ENCODE peak calls at places on chromosomes 1 and 21, in nine cellular contexts. R, P, Y, W, C, S, O, K and E are unnamed samples.

GRCh38 chr1:11320153-11320936 is 47.3 kb downstream of the UBIAD1 start:
- DNase-seq in K (no peak), S (peak), W (no peak), Y (no peak), O (no peak), R (no peak), C (peak), P (no peak), E (no peak)

GRCh38 chr1:236025836-236026235 is 39.1 kb downstream of the NID1 start:
- DNase-seq in P (no peak), S (no peak), W (no peak), K (no peak), C (no peak), Y (no peak), O (no peak), R (no peak), E (no peak)

GRCh38 chr1:113980120-113980519 is 846 bp downstream of the OLFML3 start:
- DNase-seq in C (no peak), P (peak), K (no peak), S (no peak), Y (peak), O (peak), R (peak), W (peak), E (peak)

GRCh38 chr1:225578247-225578646 is 74.7 kb downstream of the ENAH start:
- DNase-seq in W (no peak), K (no peak), P (no peak), S (no peak), C (no peak), Y (no peak), R (no peak), O (no peak), E (no peak)

GRCh38 chr1:51287966-51288365 is 42.4 kb downstream of the TTC39A start:
- DNase-seq in Y (no peak), R (no peak), W (no peak), C (no peak), S (no peak), O (no peak), P (no peak), K (no peak), E (no peak)

GRCh38 chr21:38843806-38844479 is 38.2 kb downstream of the ETS2 start:
- DNase-seq in O (peak), R (no peak), C (peak), P (no peak), S (no peak), W (peak), Y (no peak), K (no peak), E (peak)

GRCh38 chr1:215393476-215393875 is 173.6 kb upstream of the KCTD3 start:
- DNase-seq in Y (no peak), W (no peak), R (no peak), O (no peak), P (no peak), C (no peak), S (no peak), K (no peak), E (no peak)

GRCh38 chr1:58585591-58586151 is 8.6 kb upstream of the TACSTD2 start:
- DNase-seq in S (no peak), R (no peak), K (no peak), W (peak), O (peak), Y (no peak), C (peak), P (no peak), E (peak)

GRCh38 chr1:34236089-34236488 is 59.4 kb downstream of the C1orf94 start:
- DNase-seq in C (no peak), Y (no peak), P (no peak), S (no peak), R (no peak), K (no peak), W (no peak), O (no peak), E (no peak)

GRCh38 chr1:46246548-46247432 is 773 bp upstream of the RAD54L start:
- DNase-seq in S (no peak), O (peak), K (no peak), W (peak), R (peak), P (no peak), C (no peak), Y (peak), E (peak)

GRCh38 chr1:104132386-104132973 is 382.8 kb downstream of the AMY1C start:
- DNase-seq in S (peak), O (peak), P (peak), Y (no peak), W (peak), R (no peak), K (no peak), C (peak), E (peak)
- TF ChIP-seq CTCF in S (peak), O (no peak), P (no peak), Y (peak), W (no peak), R (no peak), K (no peak), C (peak), E (peak)

DNA sequence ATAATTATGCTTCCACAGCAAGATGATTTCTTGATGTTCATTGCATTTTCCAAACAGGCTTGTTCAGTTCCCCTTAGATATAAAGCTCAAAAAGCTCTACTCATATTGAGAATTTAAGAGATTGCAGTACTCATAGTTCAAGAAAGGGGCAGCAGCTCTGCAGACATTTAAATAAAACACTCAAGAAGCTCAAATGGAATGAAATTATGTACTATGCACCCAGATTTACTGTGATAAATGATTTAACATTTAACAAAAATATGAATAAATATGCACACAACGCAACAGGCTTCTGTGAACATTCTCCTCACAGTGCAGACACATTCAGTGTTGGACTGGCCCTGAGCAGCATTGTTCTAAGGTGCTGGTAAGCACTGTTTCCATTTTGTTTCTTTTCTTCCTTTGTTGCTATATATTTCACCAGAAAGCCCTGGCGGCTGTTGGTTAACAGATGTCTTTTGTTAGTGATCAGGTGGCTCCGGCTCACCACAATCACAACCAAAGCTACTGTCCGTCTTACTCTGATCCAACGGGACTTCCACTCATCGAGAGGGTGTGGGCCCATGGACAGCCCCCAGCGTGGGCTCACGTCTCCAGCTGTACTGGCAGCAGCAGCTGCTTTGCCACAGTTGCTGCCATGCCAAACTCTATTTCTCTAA is 1440.3 kb downstream of the NCAM2 start:
- DNase-seq in R (no peak), C (no peak), P (no peak), Y (no peak), K (no peak), S (no peak), W (no peak), O (no peak), E (no peak)
- TF ChIP-seq CTCF in R (no peak), C (no peak), P (no peak), Y (no peak), K (no peak), S (no peak), W (no peak), O (no peak), E (no peak)

GRCh38 chr1:2184934-2185333 is 9.6 kb downstream of the FAAP20 start:
- DNase-seq in S (no peak), Y (no peak), O (no peak), K (no peak), P (no peak), W (no peak), C (no peak), R (no peak), E (no peak)
- TF ChIP-seq CTCF in S (no peak), Y (no peak), O (no peak), K (no peak), P (no peak), W (no peak), C (no peak), R (no peak), E (no peak)

GRCh38 chr1:6392880-6393399 is 627 bp downstream of the ACOT7 start:
- DNase-seq in P (no peak), Y (no peak), K (no peak), O (no peak), W (no peak), S (peak), C (no peak), R (no peak), E (no peak)

GRCh38 chr1:6399294-6399693 is 5.7 kb upstream of the ACOT7 start:
- DNase-seq in O (no peak), S (no peak), W (no peak), C (no peak), Y (no peak), R (no peak), P (no peak), K (no peak), E (no peak)

GRCh38 chr1:6397844-6398243 is 4.3 kb upstream of the ACOT7 start:
- DNase-seq in K (no peak), Y (no peak), O (no peak), P (no peak), S (no peak), R (no peak), W (no peak), C (no peak), E (no peak)

GRCh38 chr1:6393400-6394187 is at the start of gene ACOT7:
- DNase-seq in C (peak), Y (peak), K (peak), W (peak), S (peak), O (peak), P (peak), R (peak), E (peak)

DNA sequence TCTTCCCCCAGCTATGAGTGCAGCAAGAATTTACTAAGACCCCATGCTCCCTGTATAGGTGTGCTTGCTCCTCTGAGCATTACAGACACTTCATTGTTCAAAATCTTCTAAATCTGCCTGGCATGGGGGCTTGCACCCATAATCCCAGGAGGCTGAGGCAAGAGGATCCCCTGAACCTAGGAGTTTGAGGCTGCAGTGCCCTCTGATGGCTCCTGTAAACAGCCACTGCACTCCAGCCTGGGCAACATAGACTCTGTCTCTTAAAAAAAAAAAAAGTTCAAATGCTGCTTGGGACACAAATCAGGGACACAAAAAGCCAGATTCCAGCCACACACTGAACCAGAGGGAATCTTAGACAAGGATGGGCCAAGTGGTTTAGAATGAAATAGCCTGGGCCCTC is 3.4 kb upstream of the ACOT7 start:
- DNase-seq in S (no peak), W (no peak), K (no peak), O (no peak), R (no peak), P (no peak), C (no peak), Y (no peak), E (no peak)
- TF ChIP-seq CTCF in S (no peak), W (peak), K (no peak), O (peak), R (no peak), P (no peak), C (peak), Y (no peak), E (peak)

GRCh38 chr1:82515650-82516049 is 714.9 kb downstream of the ADGRL2 start:
- DNase-seq in W (no peak), S (no peak), R (no peak), C (peak), Y (no peak), P (no peak), O (peak), K (no peak), E (no peak)

DNA sequence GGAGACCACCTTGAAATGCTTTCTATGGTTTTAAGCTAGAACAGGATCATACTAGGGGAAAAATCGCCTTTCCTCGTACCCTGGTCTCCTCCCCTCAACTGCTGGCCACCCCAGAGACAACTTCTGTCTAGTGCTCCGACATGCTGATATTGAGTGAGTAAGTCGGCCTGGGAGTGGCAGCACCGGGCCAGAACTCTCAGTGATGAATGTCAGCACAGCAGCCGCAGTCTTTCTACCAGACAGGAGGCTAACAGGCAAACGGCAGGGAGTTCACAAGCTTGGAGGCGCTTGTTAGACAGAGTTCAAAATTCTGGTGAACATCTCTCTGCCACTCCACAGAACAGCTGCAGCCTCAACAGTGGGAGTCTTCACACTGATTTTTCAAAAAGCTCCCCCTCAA is 716.9 kb downstream of the ADGRL2 start:
- DNase-seq in C (no peak), R (peak), K (no peak), Y (peak), O (peak), S (peak), W (peak), P (peak), E (no peak)
- TF ChIP-seq CTCF in C (no peak), R (no peak), K (no peak), Y (peak), O (no peak), S (no peak), W (no peak), P (no peak), E (no peak)